ENCODE peak calls at places on chromosomes 16 and 17, in seven cellular contexts. One of them, this sample, is unnamed.

GRCh38 chr17:31740611-31741082 is 118.4 kb downstream of the COPRS start:
- DNase-seq in keratinocyte: no peak
- DNase-seq in GM12878: no peak
- DNase-seq in endothelial cell: no peak
- DNase-seq in heart right ventricle: no peak
- DNase-seq in AG04450: peak
- DNase-seq in A549: no peak
- DNase-seq in this sample: no peak

GRCh38 chr17:77887464-77888241 is 70.8 kb upstream of the TNRC6C start:
- DNase-seq in keratinocyte: no peak
- DNase-seq in GM12878: no peak
- DNase-seq in endothelial cell: no peak
- DNase-seq in heart right ventricle: peak
- DNase-seq in AG04450: peak
- DNase-seq in A549: peak
- DNase-seq in this sample: no peak

GRCh38 chr16:1788095-1788707 is 5.3 kb downstream of the IGFALS start:
- DNase-seq in keratinocyte: no peak
- DNase-seq in GM12878: no peak
- DNase-seq in endothelial cell: no peak
- DNase-seq in heart right ventricle: peak
- DNase-seq in AG04450: no peak
- DNase-seq in A549: no peak
- DNase-seq in this sample: no peak

GRCh38 chr17:66416207-66416940 is 114.0 kb downstream of the PRKCA start:
- DNase-seq in keratinocyte: no peak
- DNase-seq in GM12878: no peak
- DNase-seq in endothelial cell: peak
- DNase-seq in heart right ventricle: no peak
- DNase-seq in AG04450: no peak
- DNase-seq in A549: no peak
- DNase-seq in this sample: no peak

GRCh38 chr17:11898526-11899235 is 98.6 kb downstream of the ZNF18 start:
- DNase-seq in keratinocyte: no peak
- DNase-seq in GM12878: no peak
- DNase-seq in endothelial cell: no peak
- DNase-seq in heart right ventricle: no peak
- DNase-seq in AG04450: no peak
- DNase-seq in A549: no peak
- DNase-seq in this sample: no peak

GRCh38 chr16:68084504-68085258 is 489 bp upstream of the NFATC3 start:
- DNase-seq in keratinocyte: no peak
- DNase-seq in GM12878: peak
- DNase-seq in endothelial cell: peak
- DNase-seq in heart right ventricle: peak
- DNase-seq in AG04450: no peak
- DNase-seq in A549: peak
- DNase-seq in this sample: peak

GRCh38 chr16:67173808-67174705 is 3.7 kb downstream of the NOL3 start:
- DNase-seq in keratinocyte: no peak
- DNase-seq in GM12878: no peak
- DNase-seq in endothelial cell: peak
- DNase-seq in heart right ventricle: peak
- DNase-seq in AG04450: peak
- DNase-seq in A549: peak
- DNase-seq in this sample: peak

GRCh38 chr17:6755731-6756184 is at the start of gene XAF1:
- DNase-seq in keratinocyte: no peak
- DNase-seq in GM12878: peak
- DNase-seq in endothelial cell: no peak
- DNase-seq in heart right ventricle: peak
- DNase-seq in AG04450: peak
- DNase-seq in A549: no peak
- DNase-seq in this sample: no peak

GRCh38 chr17:48841395-48841831 is 10.6 kb downstream of the CALCOCO2 start:
- DNase-seq in keratinocyte: no peak
- DNase-seq in GM12878: peak
- DNase-seq in endothelial cell: no peak
- DNase-seq in heart right ventricle: no peak
- DNase-seq in AG04450: peak
- DNase-seq in A549: no peak
- DNase-seq in this sample: peak

GRCh38 chr16:10080031-10080772 is 102.0 kb downstream of the GRIN2A start:
- DNase-seq in keratinocyte: peak
- DNase-seq in GM12878: no peak
- DNase-seq in endothelial cell: no peak
- DNase-seq in heart right ventricle: peak
- DNase-seq in AG04450: no peak
- DNase-seq in A549: no peak
- DNase-seq in this sample: no peak

GRCh38 chr17:80447790-80448189 is 28.6 kb downstream of the NPTX1 start:
- DNase-seq in keratinocyte: no peak
- DNase-seq in GM12878: no peak
- DNase-seq in endothelial cell: no peak
- DNase-seq in heart right ventricle: no peak
- DNase-seq in AG04450: no peak
- DNase-seq in A549: no peak
- DNase-seq in this sample: no peak

GRCh38 chr16:30355954-30356308 is 823 bp upstream of the CD2BP2 start:
- DNase-seq in keratinocyte: no peak
- DNase-seq in GM12878: no peak
- DNase-seq in endothelial cell: no peak
- DNase-seq in heart right ventricle: no peak
- DNase-seq in AG04450: no peak
- DNase-seq in A549: no peak
- DNase-seq in this sample: no peak

GRCh38 chr16:28259781-28260150 is 32.6 kb upstream of the SBK1 start:
- DNase-seq in keratinocyte: no peak
- DNase-seq in GM12878: no peak
- DNase-seq in endothelial cell: no peak
- DNase-seq in heart right ventricle: no peak
- DNase-seq in AG04450: no peak
- DNase-seq in A549: no peak
- DNase-seq in this sample: no peak

GRCh38 chr16:28260193-28260592 is 32.1 kb upstream of the SBK1 start:
- DNase-seq in keratinocyte: no peak
- DNase-seq in GM12878: no peak
- DNase-seq in endothelial cell: no peak
- DNase-seq in heart right ventricle: peak
- DNase-seq in AG04450: no peak
- DNase-seq in A549: no peak
- DNase-seq in this sample: no peak

GRCh38 chr16:28258571-28258970 is 33.8 kb upstream of the SBK1 start:
- DNase-seq in keratinocyte: no peak
- DNase-seq in GM12878: no peak
- DNase-seq in endothelial cell: no peak
- DNase-seq in heart right ventricle: peak
- DNase-seq in AG04450: no peak
- DNase-seq in A549: no peak
- DNase-seq in this sample: no peak

GRCh38 chr16:28257256-28257655 is 35.1 kb upstream of the SBK1 start:
- DNase-seq in keratinocyte: no peak
- DNase-seq in GM12878: no peak
- DNase-seq in endothelial cell: no peak
- DNase-seq in heart right ventricle: no peak
- DNase-seq in AG04450: no peak
- DNase-seq in A549: no peak
- DNase-seq in this sample: no peak

DNA sequence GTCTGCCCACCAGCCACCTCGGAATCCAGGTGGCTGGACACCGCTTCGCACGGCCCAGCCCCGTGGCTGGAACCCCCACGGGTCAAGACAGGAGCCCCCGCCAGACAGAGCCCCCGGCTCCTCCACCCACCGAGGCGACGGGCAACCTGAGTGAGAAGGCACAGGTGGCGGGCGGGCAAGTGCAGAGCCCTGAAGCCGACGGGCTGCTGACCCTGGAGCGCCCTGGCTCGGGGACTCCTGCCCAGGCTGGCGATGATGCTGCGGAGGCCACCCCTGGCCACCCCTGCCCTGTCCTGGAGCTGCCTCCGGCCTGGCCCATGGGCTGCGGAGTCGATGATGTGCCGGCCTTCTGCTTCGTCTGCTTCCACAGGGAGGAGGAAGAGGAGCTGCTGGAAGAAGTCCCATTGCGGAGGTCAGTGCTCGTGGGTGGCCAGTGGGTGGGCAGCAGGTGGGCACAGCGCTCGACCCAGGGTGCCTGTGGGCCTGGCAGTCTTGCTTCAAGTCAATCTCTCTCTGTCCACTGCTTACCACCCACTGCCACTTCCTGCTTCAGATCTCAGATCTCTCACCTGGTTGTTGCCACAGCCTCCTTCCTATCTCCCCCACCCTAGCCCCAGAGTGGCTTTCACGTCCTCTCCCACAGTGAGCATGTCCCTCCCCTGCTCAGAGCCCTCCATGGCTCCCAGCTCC is 33.1 kb upstream of the SBK1 start:
- DNase-seq in keratinocyte: no peak
- DNase-seq in GM12878: no peak
- DNase-seq in endothelial cell: no peak
- DNase-seq in heart right ventricle: no peak
- DNase-seq in AG04450: no peak
- DNase-seq in A549: no peak
- DNase-seq in this sample: no peak
- TF ChIP-seq CTCF in keratinocyte: no peak
- TF ChIP-seq CTCF in GM12878: no peak
- TF ChIP-seq CTCF in endothelial cell: no peak
- TF ChIP-seq CTCF in heart right ventricle: no peak
- TF ChIP-seq CTCF in AG04450: no peak
- TF ChIP-seq CTCF in A549: no peak
- TF ChIP-seq CTCF in this sample: no peak

GRCh38 chr16:5633845-5634440 is 536.3 kb upstream of the EEF2KMT start:
- DNase-seq in keratinocyte: no peak
- DNase-seq in GM12878: no peak
- DNase-seq in endothelial cell: no peak
- DNase-seq in heart right ventricle: no peak
- DNase-seq in AG04450: no peak
- DNase-seq in A549: peak
- DNase-seq in this sample: peak
- TF ChIP-seq CTCF in keratinocyte: peak
- TF ChIP-seq CTCF in GM12878: peak
- TF ChIP-seq CTCF in endothelial cell: peak
- TF ChIP-seq CTCF in heart right ventricle: peak
- TF ChIP-seq CTCF in AG04450: peak
- TF ChIP-seq CTCF in A549: peak
- TF ChIP-seq CTCF in this sample: peak

GRCh38 chr17:36706437-36706731 is 105.0 kb downstream of the MRM1 start:
- DNase-seq in keratinocyte: no peak
- DNase-seq in GM12878: no peak
- DNase-seq in endothelial cell: no peak
- DNase-seq in heart right ventricle: no peak
- DNase-seq in AG04450: no peak
- DNase-seq in A549: no peak
- DNase-seq in this sample: no peak
- TF ChIP-seq CTCF in keratinocyte: no peak
- TF ChIP-seq CTCF in GM12878: no peak
- TF ChIP-seq CTCF in endothelial cell: no peak
- TF ChIP-seq CTCF in heart right ventricle: no peak
- TF ChIP-seq CTCF in AG04450: no peak
- TF ChIP-seq CTCF in A549: no peak
- TF ChIP-seq CTCF in this sample: no peak

DNA sequence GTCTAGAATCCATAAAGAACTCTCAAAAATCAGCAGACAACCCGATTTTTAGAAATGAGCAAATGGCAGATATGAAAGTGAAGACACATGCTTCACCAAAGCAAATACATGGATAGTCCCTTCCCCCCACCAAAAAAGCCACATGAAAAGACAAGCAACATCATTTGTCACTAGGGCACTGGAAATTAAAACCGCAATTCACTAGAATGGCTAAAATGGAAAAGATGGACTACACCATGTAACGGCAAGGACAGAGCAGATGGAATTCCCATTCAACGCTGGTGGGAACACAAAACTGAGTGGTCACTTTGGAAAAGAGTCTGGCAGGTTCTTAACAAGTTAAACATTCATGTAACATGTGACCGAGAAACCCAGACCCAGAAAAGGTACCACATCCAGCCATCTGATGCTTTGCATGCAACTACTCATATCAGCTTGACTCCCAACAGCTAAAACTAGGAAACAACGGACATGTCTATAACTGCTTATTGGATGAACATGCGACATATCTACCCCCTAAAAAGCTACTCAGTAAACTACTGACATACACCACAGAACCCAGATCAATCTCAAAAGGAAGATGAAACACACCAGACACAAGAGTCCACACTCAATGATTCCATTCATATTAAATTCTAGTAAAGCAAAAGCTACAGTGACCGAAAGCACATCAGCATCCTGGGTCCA is 132.6 kb downstream of the ZNF778 start:
- DNase-seq in keratinocyte: no peak
- DNase-seq in GM12878: no peak
- DNase-seq in endothelial cell: no peak
- DNase-seq in heart right ventricle: no peak
- DNase-seq in AG04450: no peak
- DNase-seq in A549: no peak
- DNase-seq in this sample: no peak
- TF ChIP-seq CTCF in keratinocyte: no peak
- TF ChIP-seq CTCF in GM12878: no peak
- TF ChIP-seq CTCF in endothelial cell: no peak
- TF ChIP-seq CTCF in heart right ventricle: no peak
- TF ChIP-seq CTCF in AG04450: no peak
- TF ChIP-seq CTCF in A549: no peak
- TF ChIP-seq CTCF in this sample: no peak